ENCODE peak calls at places on chromosomes 16 and 17, in six cellular contexts. One of them, this sample, is unnamed.

GRCh38 chr17:48542114-48542955 is 2.6 kb downstream of the HOXB2 start:
- DNase-seq in lung: no peak
- DNase-seq in HFFc6: no peak
- DNase-seq in effector memory CD4-positive, alpha-beta T cell: no peak
- DNase-seq in testis: peak
- DNase-seq in GM04504: no peak
- DNase-seq in this sample: no peak

GRCh38 chr17:55285340-55286301 is 20.9 kb downstream of the HLF start:
- DNase-seq in lung: peak
- DNase-seq in HFFc6: peak
- DNase-seq in effector memory CD4-positive, alpha-beta T cell: no peak
- DNase-seq in testis: peak
- DNase-seq in GM04504: no peak
- DNase-seq in this sample: peak

GRCh38 chr17:73309727-73310555 is 1.9 kb downstream of the CDC42EP4 start:
- DNase-seq in lung: no peak
- DNase-seq in HFFc6: no peak
- DNase-seq in effector memory CD4-positive, alpha-beta T cell: no peak
- DNase-seq in testis: peak
- DNase-seq in GM04504: no peak
- DNase-seq in this sample: no peak

GRCh38 chr17:53627511-53627910 is 195.2 kb upstream of the KIF2B start:
- DNase-seq in lung: no peak
- DNase-seq in HFFc6: no peak
- DNase-seq in effector memory CD4-positive, alpha-beta T cell: no peak
- DNase-seq in testis: no peak
- DNase-seq in GM04504: peak
- DNase-seq in this sample: peak

GRCh38 chr16:24973771-24974461 is 41.3 kb downstream of the ARHGAP17 start:
- DNase-seq in lung: no peak
- DNase-seq in HFFc6: no peak
- DNase-seq in effector memory CD4-positive, alpha-beta T cell: no peak
- DNase-seq in testis: peak
- DNase-seq in GM04504: no peak
- DNase-seq in this sample: no peak

GRCh38 chr16:15950167-15950854 is 895 bp downstream of the ABCC1 start:
- DNase-seq in lung: peak
- DNase-seq in HFFc6: peak
- DNase-seq in effector memory CD4-positive, alpha-beta T cell: peak
- DNase-seq in testis: peak
- DNase-seq in GM04504: no peak
- DNase-seq in this sample: peak

GRCh38 chr16:4323845-4324478 is 8.1 kb downstream of the GLIS2 start:
- DNase-seq in lung: no peak
- DNase-seq in HFFc6: no peak
- DNase-seq in effector memory CD4-positive, alpha-beta T cell: no peak
- DNase-seq in testis: peak
- DNase-seq in GM04504: no peak
- DNase-seq in this sample: no peak

GRCh38 chr16:48608452-48608851 is 1.5 kb downstream of the N4BP1 start:
- DNase-seq in lung: no peak
- DNase-seq in HFFc6: no peak
- DNase-seq in effector memory CD4-positive, alpha-beta T cell: peak
- DNase-seq in testis: no peak
- DNase-seq in GM04504: no peak
- DNase-seq in this sample: no peak

GRCh38 chr16:67283039-67283825 is 3.9 kb downstream of the PLEKHG4 start:
- DNase-seq in lung: no peak
- DNase-seq in HFFc6: peak
- DNase-seq in effector memory CD4-positive, alpha-beta T cell: no peak
- DNase-seq in testis: no peak
- DNase-seq in GM04504: no peak
- DNase-seq in this sample: no peak

GRCh38 chr16:67028167-67028554 is 788 bp upstream of the CBFB start:
- DNase-seq in lung: no peak
- DNase-seq in HFFc6: no peak
- DNase-seq in effector memory CD4-positive, alpha-beta T cell: no peak
- DNase-seq in testis: peak
- DNase-seq in GM04504: no peak
- DNase-seq in this sample: no peak

GRCh38 chr17:75430159-75430748 is 24.8 kb upstream of the GRB2 start:
- DNase-seq in lung: no peak
- DNase-seq in HFFc6: peak
- DNase-seq in effector memory CD4-positive, alpha-beta T cell: no peak
- DNase-seq in testis: peak
- DNase-seq in GM04504: no peak
- DNase-seq in this sample: no peak

GRCh38 chr16:2121853-2122252 is 13.8 kb downstream of the PKD1 start:
- DNase-seq in lung: no peak
- DNase-seq in HFFc6: no peak
- DNase-seq in effector memory CD4-positive, alpha-beta T cell: no peak
- DNase-seq in testis: no peak
- DNase-seq in GM04504: no peak
- DNase-seq in this sample: no peak

GRCh38 chr17:81032641-81033422 is 2.1 kb upstream of the BAIAP2 start:
- DNase-seq in lung: no peak
- DNase-seq in HFFc6: no peak
- DNase-seq in effector memory CD4-positive, alpha-beta T cell: no peak
- DNase-seq in testis: no peak
- DNase-seq in GM04504: no peak
- DNase-seq in this sample: no peak

GRCh38 chr16:66486773-66487579 is 59.9 kb downstream of the BEAN1 start:
- DNase-seq in lung: no peak
- DNase-seq in HFFc6: peak
- DNase-seq in effector memory CD4-positive, alpha-beta T cell: no peak
- DNase-seq in testis: no peak
- DNase-seq in GM04504: peak
- DNase-seq in this sample: peak

GRCh38 chr16:15650019-15650697 is at the start of gene NDE1:
- DNase-seq in lung: peak
- DNase-seq in HFFc6: peak
- DNase-seq in effector memory CD4-positive, alpha-beta T cell: peak
- DNase-seq in testis: peak
- DNase-seq in GM04504: peak
- DNase-seq in this sample: peak

GRCh38 chr17:29066053-29066452 is 23.1 kb downstream of the PIPOX start:
- DNase-seq in lung: no peak
- DNase-seq in HFFc6: no peak
- DNase-seq in effector memory CD4-positive, alpha-beta T cell: no peak
- DNase-seq in testis: no peak
- DNase-seq in GM04504: no peak
- DNase-seq in this sample: no peak

GRCh38 chr17:67285360-67285759 is 40.4 kb upstream of the HELZ start:
- DNase-seq in lung: no peak
- DNase-seq in HFFc6: no peak
- DNase-seq in effector memory CD4-positive, alpha-beta T cell: no peak
- DNase-seq in testis: no peak
- DNase-seq in GM04504: no peak
- DNase-seq in this sample: no peak

GRCh38 chr16:2749476-2749875 is 3.0 kb upstream of the SRRM2 start:
- DNase-seq in lung: no peak
- DNase-seq in HFFc6: no peak
- DNase-seq in effector memory CD4-positive, alpha-beta T cell: no peak
- DNase-seq in testis: no peak
- DNase-seq in GM04504: no peak
- DNase-seq in this sample: no peak

GRCh38 chr17:16954541-16954940 is 17.4 kb downstream of the TNFRSF13B start:
- DNase-seq in lung: no peak
- DNase-seq in HFFc6: no peak
- DNase-seq in effector memory CD4-positive, alpha-beta T cell: no peak
- DNase-seq in testis: peak
- DNase-seq in GM04504: no peak
- DNase-seq in this sample: no peak

GRCh38 chr16:70253291-70254094 is 1.8 kb upstream of the EXOSC6 start:
- DNase-seq in lung: no peak
- DNase-seq in HFFc6: peak
- DNase-seq in effector memory CD4-positive, alpha-beta T cell: no peak
- DNase-seq in testis: peak
- DNase-seq in GM04504: no peak
- DNase-seq in this sample: peak

GRCh38 chr17:73393962-73394361 is 82.2 kb upstream of the CDC42EP4 start:
- DNase-seq in lung: no peak
- DNase-seq in HFFc6: no peak
- DNase-seq in effector memory CD4-positive, alpha-beta T cell: no peak
- DNase-seq in testis: no peak
- DNase-seq in GM04504: no peak
- DNase-seq in this sample: no peak

GRCh38 chr17:1043601-1044251 is 46.8 kb downstream of the TIMM22 start:
- DNase-seq in lung: no peak
- DNase-seq in HFFc6: no peak
- DNase-seq in effector memory CD4-positive, alpha-beta T cell: no peak
- DNase-seq in testis: peak
- DNase-seq in GM04504: no peak
- DNase-seq in this sample: no peak

GRCh38 chr16:75821117-75821516 is 94.8 kb upstream of the CPHXL start:
- DNase-seq in lung: no peak
- DNase-seq in HFFc6: no peak
- DNase-seq in effector memory CD4-positive, alpha-beta T cell: no peak
- DNase-seq in testis: no peak
- DNase-seq in GM04504: no peak
- DNase-seq in this sample: no peak

GRCh38 chr16:9092282-9092962 is 978 bp downstream of the HAPSTR1 start:
- DNase-seq in lung: peak
- DNase-seq in HFFc6: no peak
- DNase-seq in effector memory CD4-positive, alpha-beta T cell: peak
- DNase-seq in testis: peak
- DNase-seq in GM04504: no peak
- DNase-seq in this sample: no peak

GRCh38 chr17:75587718-75588545 is at the start of gene MYO15B:
- DNase-seq in lung: peak
- DNase-seq in HFFc6: no peak
- DNase-seq in effector memory CD4-positive, alpha-beta T cell: peak
- DNase-seq in testis: peak
- DNase-seq in GM04504: no peak
- DNase-seq in this sample: no peak

GRCh38 chr17:17043668-17044226 is 1.5 kb downstream of the MPRIP start:
- DNase-seq in lung: no peak
- DNase-seq in HFFc6: no peak
- DNase-seq in effector memory CD4-positive, alpha-beta T cell: no peak
- DNase-seq in testis: no peak
- DNase-seq in GM04504: no peak
- DNase-seq in this sample: no peak

GRCh38 chr17:48127371-48128051 is 19.9 kb downstream of the SNX11 start:
- DNase-seq in lung: no peak
- DNase-seq in HFFc6: peak
- DNase-seq in effector memory CD4-positive, alpha-beta T cell: no peak
- DNase-seq in testis: no peak
- DNase-seq in GM04504: no peak
- DNase-seq in this sample: no peak